ENCODE peak calls at places on chromosome 18, in nine cellular contexts. O is NCI-H1930; P is stromal cell of bone marrow; Y is mucosa of descending colon; G is AG08396; Q is EH; L is MV-4-11; N is stimulated activated CD4-positive, alpha-beta T cell treated with anti-CD3 and anti-CD28 coated beads, Interleukin-2, amount 100 ng/mL, for 48 hours; F is heart right ventricle. U is an unnamed sample.

GRCh38 chr18:48616484-48617255 is 77.8 kb downstream of the CTIF start:
- DNase-seq in O (no peak), P (no peak), Y (no peak), G (no peak), Q (no peak), L (no peak), N (no peak), F (no peak), U (no peak)

GRCh38 chr18:10041180-10041579 is 127.4 kb downstream of the VAPA start:
- DNase-seq in O (no peak), P (no peak), Y (peak), G (no peak), Q (peak), L (no peak), N (no peak), F (no peak), U (no peak)

GRCh38 chr18:36572135-36572856 is 256.5 kb downstream of the TPGS2 start:
- DNase-seq in O (peak), P (peak), Y (peak), G (peak), Q (peak), L (peak), N (no peak), F (no peak), U (peak)

GRCh38 chr18:9113468-9114149 is 11.1 kb downstream of the NDUFV2 start:
- DNase-seq in O (no peak), P (no peak), Y (no peak), G (no peak), Q (no peak), L (peak), N (no peak), F (no peak), U (no peak)

GRCh38 chr18:33014060-33014796 is 241.4 kb upstream of the KLHL14 start:
- DNase-seq in O (no peak), P (no peak), Y (peak), G (no peak), Q (no peak), L (no peak), N (no peak), F (no peak), U (no peak)

GRCh38 chr18:37564796-37565137 is 831 bp downstream of the CELF4 start:
- DNase-seq in O (no peak), P (no peak), Y (peak), G (peak), Q (peak), L (no peak), N (no peak), F (peak), U (no peak)

GRCh38 chr18:44128365-44128764 is 552.3 kb upstream of the SETBP1 start:
- DNase-seq in O (no peak), P (peak), Y (no peak), G (no peak), Q (peak), L (no peak), N (no peak), F (no peak), U (no peak)

GRCh38 chr18:49394191-49394590 is 66.3 kb downstream of the DYM start:
- DNase-seq in O (no peak), P (no peak), Y (no peak), G (no peak), Q (no peak), L (no peak), N (no peak), F (no peak), U (no peak)

GRCh38 chr18:10252952-10253680 is 201.3 kb upstream of the APCDD1 start:
- DNase-seq in O (no peak), P (no peak), Y (no peak), G (no peak), Q (no peak), L (peak), N (no peak), F (no peak), U (no peak)

GRCh38 chr18:3350566-3351527 is 88.9 kb downstream of the MYL12B start:
- DNase-seq in O (no peak), P (no peak), Y (no peak), G (peak), Q (peak), L (no peak), N (no peak), F (no peak), U (no peak)